ENCODE peak calls at places on chromosomes 7 and 10, in ten cellular contexts. One of them, this sample, is unnamed.

GRCh38 chr10:12500406-12501303 is 151.3 kb downstream of the CAMK1D start:
- DNase-seq in AG08396: no peak
- DNase-seq in EH: no peak
- DNase-seq in GM10248: no peak
- DNase-seq in occipital lobe: no peak
- DNase-seq in NCI-H2029: peak; percentile 84
- DNase-seq in NCI-H748 treated with DMSO at 0.1 percent for 48 hours: peak; percentile 73
- DNase-seq in H7: no peak
- DNase-seq in activated CD4-positive, alpha-beta T cell treated with anti-CD3 and anti-CD28 coated beads, Interleukin-2, amount 50 U/mL, for 24 hours: no peak
- DNase-seq in naive thymus-derived CD4-positive, alpha-beta T cell: no peak
- DNase-seq in this sample: peak; percentile 28

GRCh38 chr10:105292236-105292635 is 651.1 kb downstream of the SORCS3 start:
- DNase-seq in NCI-H2029: no peak
- DNase-seq in AG08396: no peak
- DNase-seq in GM10248: no peak
- DNase-seq in EH: no peak
- DNase-seq in activated CD4-positive, alpha-beta T cell treated with anti-CD3 and anti-CD28 coated beads, Interleukin-2, amount 50 U/mL, for 24 hours: no peak
- DNase-seq in NCI-H748 treated with DMSO at 0.1 percent for 48 hours: no peak
- DNase-seq in naive thymus-derived CD4-positive, alpha-beta T cell: no peak
- DNase-seq in H7: no peak
- DNase-seq in occipital lobe: no peak
- DNase-seq in this sample: no peak

GRCh38 chr10:123766012-123766411 is 99.9 kb downstream of the GPR26 start:
- DNase-seq in NCI-H748 treated with DMSO at 0.1 percent for 48 hours: no peak
- DNase-seq in H7: no peak
- DNase-seq in naive thymus-derived CD4-positive, alpha-beta T cell: no peak
- DNase-seq in EH: no peak
- DNase-seq in occipital lobe: no peak
- DNase-seq in activated CD4-positive, alpha-beta T cell treated with anti-CD3 and anti-CD28 coated beads, Interleukin-2, amount 50 U/mL, for 24 hours: no peak
- DNase-seq in AG08396: no peak
- DNase-seq in NCI-H2029: no peak
- DNase-seq in GM10248: no peak
- DNase-seq in this sample: no peak

GRCh38 chr7:70736715-70737460 is 395.1 kb upstream of the GALNT17 start:
- DNase-seq in occipital lobe: no peak
- DNase-seq in EH: peak; percentile 87
- DNase-seq in AG08396: peak; percentile 51
- DNase-seq in H7: no peak
- DNase-seq in activated CD4-positive, alpha-beta T cell treated with anti-CD3 and anti-CD28 coated beads, Interleukin-2, amount 50 U/mL, for 24 hours: no peak
- DNase-seq in naive thymus-derived CD4-positive, alpha-beta T cell: no peak
- DNase-seq in GM10248: no peak
- DNase-seq in NCI-H748 treated with DMSO at 0.1 percent for 48 hours: no peak
- DNase-seq in NCI-H2029: no peak
- DNase-seq in this sample: no peak

GRCh38 chr10:6204341-6205191 is 1.8 kb downstream of the PFKFB3 start:
- DNase-seq in occipital lobe: peak; percentile 38
- DNase-seq in AG08396: peak; percentile 85
- DNase-seq in EH: peak; percentile 82
- DNase-seq in NCI-H2029: no peak
- DNase-seq in H7: peak; percentile 68
- DNase-seq in GM10248: no peak
- DNase-seq in naive thymus-derived CD4-positive, alpha-beta T cell: no peak
- DNase-seq in activated CD4-positive, alpha-beta T cell treated with anti-CD3 and anti-CD28 coated beads, Interleukin-2, amount 50 U/mL, for 24 hours: no peak
- DNase-seq in NCI-H748 treated with DMSO at 0.1 percent for 48 hours: no peak
- DNase-seq in this sample: no peak

GRCh38 chr7:90587766-90588165 is 8.4 kb upstream of the CDK14 start:
- DNase-seq in H7: no peak
- DNase-seq in NCI-H2029: no peak
- DNase-seq in AG08396: no peak
- DNase-seq in naive thymus-derived CD4-positive, alpha-beta T cell: no peak
- DNase-seq in activated CD4-positive, alpha-beta T cell treated with anti-CD3 and anti-CD28 coated beads, Interleukin-2, amount 50 U/mL, for 24 hours: no peak
- DNase-seq in EH: no peak
- DNase-seq in occipital lobe: no peak
- DNase-seq in GM10248: no peak
- DNase-seq in NCI-H748 treated with DMSO at 0.1 percent for 48 hours: no peak
- DNase-seq in this sample: no peak

GRCh38 chr7:2863461-2864066 is 19.5 kb upstream of the GNA12 start:
- DNase-seq in activated CD4-positive, alpha-beta T cell treated with anti-CD3 and anti-CD28 coated beads, Interleukin-2, amount 50 U/mL, for 24 hours: peak; percentile 66
- DNase-seq in AG08396: peak; percentile 91
- DNase-seq in naive thymus-derived CD4-positive, alpha-beta T cell: no peak
- DNase-seq in NCI-H2029: peak; percentile 35
- DNase-seq in GM10248: peak; percentile 86
- DNase-seq in EH: peak; percentile 97
- DNase-seq in occipital lobe: peak; percentile 30
- DNase-seq in NCI-H748 treated with DMSO at 0.1 percent for 48 hours: no peak
- DNase-seq in H7: peak; percentile 49
- DNase-seq in this sample: no peak

GRCh38 chr7:144588535-144588934 is 185.0 kb upstream of the NOBOX start:
- DNase-seq in GM10248: no peak
- DNase-seq in NCI-H748 treated with DMSO at 0.1 percent for 48 hours: no peak
- DNase-seq in AG08396: no peak
- DNase-seq in occipital lobe: no peak
- DNase-seq in EH: no peak
- DNase-seq in H7: no peak
- DNase-seq in naive thymus-derived CD4-positive, alpha-beta T cell: no peak
- DNase-seq in NCI-H2029: no peak
- DNase-seq in activated CD4-positive, alpha-beta T cell treated with anti-CD3 and anti-CD28 coated beads, Interleukin-2, amount 50 U/mL, for 24 hours: no peak
- DNase-seq in this sample: no peak

GRCh38 chr10:121811386-121811785 is 116.4 kb downstream of the ATE1 start:
- DNase-seq in H7: no peak
- DNase-seq in AG08396: no peak
- DNase-seq in naive thymus-derived CD4-positive, alpha-beta T cell: no peak
- DNase-seq in activated CD4-positive, alpha-beta T cell treated with anti-CD3 and anti-CD28 coated beads, Interleukin-2, amount 50 U/mL, for 24 hours: no peak
- DNase-seq in NCI-H2029: no peak
- DNase-seq in EH: no peak
- DNase-seq in NCI-H748 treated with DMSO at 0.1 percent for 48 hours: no peak
- DNase-seq in GM10248: no peak
- DNase-seq in occipital lobe: no peak
- DNase-seq in this sample: no peak

GRCh38 chr7:127886248-127886647 is 145.0 kb downstream of the LRRC4 start:
- DNase-seq in GM10248: no peak
- DNase-seq in NCI-H2029: no peak
- DNase-seq in EH: no peak
- DNase-seq in H7: no peak
- DNase-seq in naive thymus-derived CD4-positive, alpha-beta T cell: no peak
- DNase-seq in occipital lobe: no peak
- DNase-seq in NCI-H748 treated with DMSO at 0.1 percent for 48 hours: no peak
- DNase-seq in AG08396: no peak
- DNase-seq in activated CD4-positive, alpha-beta T cell treated with anti-CD3 and anti-CD28 coated beads, Interleukin-2, amount 50 U/mL, for 24 hours: no peak
- DNase-seq in this sample: no peak

GRCh38 chr10:77641788-77642397 is 4.3 kb upstream of the KCNMA1 start:
- DNase-seq in EH: peak; percentile 78
- DNase-seq in H7: peak; percentile 69
- DNase-seq in GM10248: peak; percentile 62
- DNase-seq in occipital lobe: no peak
- DNase-seq in activated CD4-positive, alpha-beta T cell treated with anti-CD3 and anti-CD28 coated beads, Interleukin-2, amount 50 U/mL, for 24 hours: peak; percentile 46
- DNase-seq in NCI-H2029: peak; percentile 44
- DNase-seq in naive thymus-derived CD4-positive, alpha-beta T cell: peak; percentile 3
- DNase-seq in AG08396: peak; percentile 69
- DNase-seq in NCI-H748 treated with DMSO at 0.1 percent for 48 hours: peak; percentile 66
- DNase-seq in this sample: peak; percentile 59

GRCh38 chr10:132137111-132138072 is 49.4 kb upstream of the DPYSL4 start:
- DNase-seq in GM10248: no peak
- DNase-seq in H7: no peak
- DNase-seq in EH: no peak
- DNase-seq in activated CD4-positive, alpha-beta T cell treated with anti-CD3 and anti-CD28 coated beads, Interleukin-2, amount 50 U/mL, for 24 hours: no peak
- DNase-seq in AG08396: no peak
- DNase-seq in NCI-H2029: no peak
- DNase-seq in occipital lobe: no peak
- DNase-seq in naive thymus-derived CD4-positive, alpha-beta T cell: no peak
- DNase-seq in NCI-H748 treated with DMSO at 0.1 percent for 48 hours: no peak
- DNase-seq in this sample: no peak

GRCh38 chr10:24944512-24945255 is 7.7 kb downstream of the PRTFDC1 start:
- DNase-seq in NCI-H748 treated with DMSO at 0.1 percent for 48 hours: no peak
- DNase-seq in GM10248: no peak
- DNase-seq in H7: no peak
- DNase-seq in NCI-H2029: no peak
- DNase-seq in naive thymus-derived CD4-positive, alpha-beta T cell: no peak
- DNase-seq in occipital lobe: peak; percentile 54
- DNase-seq in activated CD4-positive, alpha-beta T cell treated with anti-CD3 and anti-CD28 coated beads, Interleukin-2, amount 50 U/mL, for 24 hours: no peak
- DNase-seq in EH: peak; percentile 36
- DNase-seq in AG08396: peak; percentile 58
- DNase-seq in this sample: no peak

GRCh38 chr7:45026984-45027773 is 27.2 kb downstream of the CCM2 start:
- DNase-seq in occipital lobe: no peak
- DNase-seq in H7: no peak
- DNase-seq in activated CD4-positive, alpha-beta T cell treated with anti-CD3 and anti-CD28 coated beads, Interleukin-2, amount 50 U/mL, for 24 hours: no peak
- DNase-seq in GM10248: peak; percentile 50
- DNase-seq in EH: peak; percentile 47
- DNase-seq in AG08396: peak; percentile 41
- DNase-seq in NCI-H748 treated with DMSO at 0.1 percent for 48 hours: no peak
- DNase-seq in NCI-H2029: no peak
- DNase-seq in naive thymus-derived CD4-positive, alpha-beta T cell: peak; percentile 69
- DNase-seq in this sample: peak; percentile 84

GRCh38 chr10:95920798-95921426 is 13.1 kb downstream of the CC2D2B start:
- DNase-seq in NCI-H2029: no peak
- DNase-seq in NCI-H748 treated with DMSO at 0.1 percent for 48 hours: no peak
- DNase-seq in H7: no peak
- DNase-seq in activated CD4-positive, alpha-beta T cell treated with anti-CD3 and anti-CD28 coated beads, Interleukin-2, amount 50 U/mL, for 24 hours: no peak
- DNase-seq in naive thymus-derived CD4-positive, alpha-beta T cell: no peak
- DNase-seq in EH: no peak
- DNase-seq in AG08396: no peak
- DNase-seq in occipital lobe: no peak
- DNase-seq in GM10248: no peak
- DNase-seq in this sample: no peak

GRCh38 chr10:103602852-103603155 is 109.3 kb downstream of the NEURL1 start:
- DNase-seq in occipital lobe: no peak
- DNase-seq in NCI-H2029: no peak
- DNase-seq in AG08396: no peak
- DNase-seq in EH: no peak
- DNase-seq in naive thymus-derived CD4-positive, alpha-beta T cell: no peak
- DNase-seq in GM10248: no peak
- DNase-seq in activated CD4-positive, alpha-beta T cell treated with anti-CD3 and anti-CD28 coated beads, Interleukin-2, amount 50 U/mL, for 24 hours: no peak
- DNase-seq in NCI-H748 treated with DMSO at 0.1 percent for 48 hours: no peak
- DNase-seq in H7: no peak
- DNase-seq in this sample: no peak

GRCh38 chr10:8600192-8600591 is 545.7 kb downstream of the GATA3 start:
- DNase-seq in GM10248: no peak
- DNase-seq in naive thymus-derived CD4-positive, alpha-beta T cell: no peak
- DNase-seq in EH: no peak
- DNase-seq in NCI-H2029: no peak
- DNase-seq in H7: no peak
- DNase-seq in activated CD4-positive, alpha-beta T cell treated with anti-CD3 and anti-CD28 coated beads, Interleukin-2, amount 50 U/mL, for 24 hours: no peak
- DNase-seq in AG08396: no peak
- DNase-seq in NCI-H748 treated with DMSO at 0.1 percent for 48 hours: no peak
- DNase-seq in occipital lobe: no peak
- DNase-seq in this sample: no peak

GRCh38 chr10:23965123-23965522 is 243.8 kb upstream of the KIAA1217 start:
- DNase-seq in activated CD4-positive, alpha-beta T cell treated with anti-CD3 and anti-CD28 coated beads, Interleukin-2, amount 50 U/mL, for 24 hours: no peak
- DNase-seq in GM10248: no peak
- DNase-seq in occipital lobe: peak; percentile 19
- DNase-seq in H7: no peak
- DNase-seq in NCI-H2029: no peak
- DNase-seq in naive thymus-derived CD4-positive, alpha-beta T cell: no peak
- DNase-seq in EH: no peak
- DNase-seq in NCI-H748 treated with DMSO at 0.1 percent for 48 hours: no peak
- DNase-seq in AG08396: no peak
- DNase-seq in this sample: no peak